ENCODE peak calls at places on chromosomes 7 and 10, in eight cellular contexts. R is fibroblast of villous mesenchyme; T is fibroblast of lung; H is astrocyte of the spinal cord; C is adrenal gland; W is CD8-positive, alpha-beta T cell; X is PC-9; V is ovary. A is an unnamed sample.
A peak's percentile ranks its signal among the peaks of the same experiment; 100 is the strongest.

GRCh38 chr7:17041324-17041723 is 159.5 kb upstream of the AGR3 start:
- DNase-seq in T (peak; percentile 96), W (no peak), R (peak; percentile 88), X (no peak), H (peak; percentile 79), V (no peak), C (no peak), A (peak; percentile 98)

GRCh38 chr7:18426564-18427226 is 68.9 kb upstream of the HDAC9 start:
- DNase-seq in W (no peak), C (no peak), T (peak; percentile 52), R (peak; percentile 84), X (no peak), V (no peak), H (no peak), A (peak; percentile 53)

GRCh38 chr7:36600869-36601530 is 123.3 kb downstream of the AOAH start:
- DNase-seq in R (no peak), V (no peak), W (no peak), H (peak; percentile 49), C (no peak), T (peak; percentile 60), X (no peak), A (peak; percentile 43)

GRCh38 chr10:86155034-86155656 is 211.4 kb downstream of the GRID1 start:
- DNase-seq in H (no peak), R (no peak), V (no peak), X (no peak), T (no peak), W (no peak), C (no peak), A (no peak)

GRCh38 chr7:14602851-14603250 is 299.7 kb downstream of the DGKB start:
- DNase-seq in W (no peak), T (no peak), X (no peak), H (no peak), C (no peak), R (no peak), V (no peak), A (no peak)

GRCh38 chr10:44132361-44133289 is 252.3 kb downstream of the CXCL12 start:
- DNase-seq in X (no peak), W (no peak), V (no peak), C (no peak), T (no peak), H (no peak), R (no peak), A (no peak)

GRCh38 chr7:46191776-46192175 is 270.7 kb upstream of the IGFBP3 start:
- DNase-seq in V (no peak), H (peak; percentile 76), R (peak; percentile 5), T (peak; percentile 94), W (no peak), X (peak; percentile 62), C (no peak), A (no peak)

GRCh38 chr10:76981251-76981650 is 656.4 kb downstream of the KCNMA1 start:
- DNase-seq in V (no peak), T (no peak), W (no peak), H (no peak), C (no peak), X (no peak), R (no peak), A (no peak)

GRCh38 chr10:78539247-78539766 is 505.6 kb downstream of the RPS24 start:
- DNase-seq in H (no peak), V (no peak), C (no peak), R (no peak), X (no peak), W (no peak), T (no peak), A (no peak)

GRCh38 chr10:58956926-58957325 is 219.5 kb upstream of the PHYHIPL start:
- DNase-seq in C (no peak), R (no peak), X (no peak), H (no peak), T (peak; percentile 69), W (no peak), V (no peak), A (no peak)

GRCh38 chr10:754914-755313 is 65.4 kb upstream of the DIP2C start:
- DNase-seq in W (no peak), X (no peak), T (no peak), H (no peak), C (no peak), V (no peak), R (no peak), A (no peak)

GRCh38 chr10:760622-761021 is 71.2 kb upstream of the DIP2C start:
- DNase-seq in T (no peak), H (no peak), W (no peak), X (no peak), C (no peak), R (no peak), V (no peak), A (no peak)

GRCh38 chr10:761376-761775 is 71.9 kb upstream of the DIP2C start:
- DNase-seq in X (no peak), R (no peak), H (no peak), V (no peak), T (no peak), C (no peak), W (no peak), A (no peak)

DNA sequence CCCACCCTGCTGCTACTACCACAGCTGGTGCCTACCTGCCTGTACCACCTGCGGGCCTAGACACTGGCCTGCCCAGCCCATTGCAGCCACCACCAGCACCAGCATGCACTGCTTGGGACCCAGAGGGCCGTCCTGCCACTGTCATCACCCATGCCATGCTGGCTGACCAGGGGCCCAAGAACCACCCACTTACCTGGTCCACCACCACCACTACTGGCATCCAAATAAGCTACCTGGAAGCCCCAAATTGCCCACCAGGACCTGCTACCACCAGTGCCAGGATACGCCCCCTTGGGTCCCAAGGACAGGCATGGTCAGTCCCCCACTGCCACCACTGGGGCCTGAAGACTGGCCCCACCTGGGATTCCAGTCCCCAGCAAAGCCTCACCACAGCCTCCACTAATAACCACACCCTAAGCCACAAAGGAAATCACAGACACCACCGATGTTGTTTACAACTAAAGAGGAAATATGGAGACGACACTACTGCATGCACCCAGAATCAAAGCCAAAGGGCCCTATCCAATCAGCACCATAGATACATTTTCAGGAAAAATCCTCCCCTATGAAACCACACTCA is 70.5 kb upstream of the DIP2C start:
- DNase-seq in W (no peak), T (no peak), V (no peak), X (no peak), H (no peak), R (no peak), C (no peak), A (no peak)
- H3K4me3 ChIP-seq in W (no peak overlapping the region), T (no peak overlapping the region), V (no peak overlapping the region), X (no peak overlapping the region), H (no peak overlapping the region), R (no peak overlapping the region), C (no peak overlapping the region), A (no peak overlapping the region)

GRCh38 chr7:151410405-151411390 is 860 bp upstream of the WDR86 start:
- DNase-seq in V (no peak), C (no peak), T (no peak), H (no peak), R (peak; percentile 62), W (peak; percentile 38), X (no peak), A (no peak)

GRCh38 chr7:151408839-151409554 is 841 bp downstream of the WDR86 start:
- DNase-seq in T (peak; percentile 14), H (no peak), X (peak; percentile 68), W (peak; percentile 91), C (no peak), V (no peak), R (peak; percentile 75), A (peak; percentile 29)

GRCh38 chr7:151408498-151408838 is 1.4 kb downstream of the WDR86 start:
- DNase-seq in C (no peak), V (no peak), X (no peak), H (no peak), T (no peak), R (no peak), W (no peak), A (no peak)

GRCh38 chr7:151411551-151411950 is 1.7 kb upstream of the WDR86 start:
- DNase-seq in V (no peak), X (no peak), R (no peak), H (no peak), W (no peak), C (no peak), T (no peak), A (no peak)

GRCh38 chr7:151409555-151410404 is at the start of gene WDR86:
- DNase-seq in T (no peak), V (no peak), X (no peak), H (no peak), W (peak; percentile 42), R (no peak), C (no peak), A (no peak)
- H3K4me3 ChIP-seq in T (no peak within 1 kb of the TSS), V (peak within 1 kb of the TSS; percentile 46), X (no peak within 1 kb of the TSS), H (peak within 1 kb of the TSS; percentile 41), W (peak within 1 kb of the TSS; percentile 58), R (peak within 1 kb of the TSS; percentile 76), C (no peak within 1 kb of the TSS), A (peak within 1 kb of the TSS; percentile 48)

DNA sequence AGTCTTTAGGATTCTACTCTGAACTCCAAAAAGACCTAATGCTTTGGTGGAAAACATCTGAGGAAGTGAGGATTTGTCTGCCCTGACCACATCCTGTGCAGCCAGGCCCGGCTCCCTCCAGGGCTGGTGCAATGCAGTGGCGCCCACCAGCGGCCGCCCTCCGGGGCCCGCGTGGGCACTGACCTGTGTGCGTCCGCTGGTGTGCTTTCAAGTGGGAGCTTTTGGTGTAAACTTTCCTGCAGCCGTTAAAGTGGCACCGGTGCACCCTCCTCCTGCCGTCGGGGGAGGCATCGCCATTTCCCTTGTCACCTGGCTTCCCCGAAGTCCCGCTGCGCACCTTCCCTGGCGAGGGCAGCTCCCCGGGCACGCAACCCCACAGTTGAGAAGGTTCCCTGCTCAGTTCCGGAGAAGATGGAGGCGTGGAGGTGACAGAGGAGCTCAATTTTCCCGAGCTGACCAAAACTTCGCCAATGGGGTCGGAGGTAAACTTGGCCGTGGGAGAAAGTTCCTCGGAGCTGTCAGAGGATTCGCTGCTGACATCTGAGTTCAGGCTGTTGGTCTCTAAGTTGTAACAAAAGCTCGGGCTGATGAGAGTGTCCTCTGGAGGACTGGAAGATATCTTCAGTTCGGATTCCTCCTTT is 3.4 kb downstream of the KLF6 start:
- DNase-seq in C (no peak), X (no peak), H (peak; percentile 61), T (peak; percentile 67), W (peak; percentile 46), V (peak; percentile 40), R (peak; percentile 83), A (peak; percentile 75)
- H3K4me3 ChIP-seq in C (no peak overlapping the region), X (peak overlapping the region; percentile 66), H (peak overlapping the region; percentile 83), T (peak overlapping the region; percentile 86), W (peak overlapping the region; percentile 80), V (peak overlapping the region; percentile 93), R (peak overlapping the region; percentile 90), A (peak overlapping the region; percentile 100)

GRCh38 chr7:41698114-41698513 is 4.8 kb downstream of the INHBA start:
- DNase-seq in W (no peak), H (peak; percentile 38), V (no peak), T (no peak), C (no peak), X (no peak), R (no peak), A (no peak)

GRCh38 chr7:41698726-41699125 is 4.2 kb downstream of the INHBA start:
- DNase-seq in W (no peak), X (peak; percentile 6), R (peak; percentile 60), C (no peak), T (peak; percentile 81), H (peak; percentile 68), V (no peak), A (peak; percentile 52)

GRCh38 chr7:41694490-41694889 is 8.4 kb downstream of the INHBA start:
- DNase-seq in C (no peak), T (no peak), W (no peak), H (no peak), V (no peak), R (no peak), X (no peak), A (no peak)

GRCh38 chr7:41695661-41696322 is 7.1 kb downstream of the INHBA start:
- DNase-seq in R (peak; percentile 90), W (no peak), T (no peak), C (no peak), H (no peak), V (peak; percentile 17), X (no peak), A (peak; percentile 89)

GRCh38 chr7:41696323-41696916 is 6.5 kb downstream of the INHBA start:
- DNase-seq in C (peak; percentile 69), V (peak; percentile 84), W (no peak), H (peak; percentile 89), X (peak; percentile 80), T (peak; percentile 90), R (peak; percentile 91), A (peak; percentile 90)
- H3K4me3 ChIP-seq in C (no peak overlapping the region), V (peak overlapping the region; percentile 36), W (no peak overlapping the region), H (peak overlapping the region; percentile 79), X (peak overlapping the region; percentile 19), T (peak overlapping the region; percentile 88), R (peak overlapping the region; percentile 60), A (peak overlapping the region; percentile 54)